ENCODE peak calls at places on chromosomes 16 and 17, in five cellular contexts. C is neuronal stem cell, D is mesenchymal stem cell, Z is IMR-90, V is H1. T is an unnamed sample.

GRCh38 chr16:6725634-6726331 is 606.9 kb upstream of the RBFOX1 start:
- DNase-seq in D (no peak), C (no peak), V (no peak), Z (no peak), T (peak)

GRCh38 chr17:7296189-7296861 is 1.9 kb upstream of the YBX2 start:
- DNase-seq in Z (peak), D (peak), C (peak), V (no peak), T (peak)

GRCh38 chr17:56821847-56822534 is 11.7 kb downstream of the C17orf67 start:
- DNase-seq in C (no peak), D (no peak), Z (no peak), V (no peak), T (no peak)

GRCh38 chr17:51298508-51299371 is 38.4 kb downstream of the UTP18 start:
- DNase-seq in C (peak), V (no peak), Z (peak), D (peak), T (peak)

GRCh38 chr17:77034677-77035424 is 105.9 kb upstream of the SEC14L1 start:
- DNase-seq in C (no peak), Z (no peak), V (no peak), D (no peak), T (no peak)

GRCh38 chr16:79100456-79100855 is 500.1 kb downstream of the MAF start:
- DNase-seq in V (no peak), Z (no peak), C (no peak), D (no peak), T (no peak)

GRCh38 chr16:50369133-50369804 is 481 bp upstream of the BRD7 start:
- DNase-seq in D (no peak), C (no peak), V (no peak), Z (no peak), T (peak)

GRCh38 chr17:61822326-61823285 is 40.7 kb downstream of the BRIP1 start:
- DNase-seq in C (no peak), Z (no peak), D (no peak), V (no peak), T (no peak)

GRCh38 chr16:85927938-85928337 is 29.0 kb downstream of the IRF8 start:
- DNase-seq in V (no peak), Z (no peak), C (no peak), D (peak), T (no peak)

GRCh38 chr17:81558941-81559806 is 7.0 kb upstream of the FAAP100 start:
- DNase-seq in Z (no peak), V (no peak), C (no peak), D (no peak), T (peak)

GRCh38 chr16:79988089-79988488 is 387.6 kb upstream of the MAF start:
- DNase-seq in V (no peak), D (no peak), C (no peak), Z (no peak), T (no peak)

GRCh38 chr17:74211141-74211928 is 2.0 kb upstream of the TTYH2 start:
- DNase-seq in Z (no peak), V (no peak), C (no peak), D (peak), T (peak)

GRCh38 chr16:30761427-30761927 is 385 bp downstream of the CFAP119 start:
- DNase-seq in V (no peak), D (peak), C (peak), Z (peak), T (peak)

GRCh38 chr17:59733697-59734096 is 26.2 kb downstream of the VMP1 start:
- DNase-seq in Z (no peak), D (no peak), C (no peak), V (no peak), T (no peak)

GRCh38 chr17:77281904-77282367 is 141.2 kb downstream of the SEC14L1 start:
- DNase-seq in Z (no peak), C (no peak), V (no peak), D (peak), T (peak)

GRCh38 chr17:57480438-57481196 is 224.3 kb downstream of the MSI2 start:
- DNase-seq in Z (peak), V (no peak), C (no peak), D (peak), T (peak)

GRCh38 chr17:60741031-60741430 is 63.4 kb downstream of the BCAS3 start:
- DNase-seq in C (no peak), D (no peak), Z (no peak), V (no peak), T (no peak)

GRCh38 chr16:383326-384020 is 1.7 kb upstream of the PGAP6 start:
- DNase-seq in Z (no peak), D (peak), V (peak), C (no peak), T (peak)

GRCh38 chr17:31274252-31274651 is 22.8 kb downstream of the OMG start:
- DNase-seq in C (no peak), V (no peak), Z (peak), D (peak), T (no peak)

GRCh38 chr17:62801553-62801952 is 6.6 kb downstream of the MARCHF10 start:
- DNase-seq in C (no peak), D (no peak), Z (peak), V (no peak), T (no peak)

GRCh38 chr16:86070511-86070910 is 171.5 kb downstream of the IRF8 start:
- DNase-seq in V (no peak), C (no peak), D (no peak), Z (no peak), T (no peak)

GRCh38 chr17:34154916-34155730 is 100.0 kb upstream of the CCL2 start:
- DNase-seq in V (no peak), D (no peak), Z (no peak), C (no peak), T (peak)

GRCh38 chr16:81626181-81626674 is 152.9 kb upstream of the PLCG2 start:
- DNase-seq in D (no peak), Z (peak), C (no peak), V (no peak), T (no peak)
- H3K23ac ChIP-seq in D (no peak), Z (no peak), C (peak), V (no peak), T (no peak)

GRCh38 chr17:17751489-17751995 is 70.3 kb downstream of the RAI1 start:
- DNase-seq in D (no peak), V (no peak), C (no peak), Z (no peak), T (no peak)
- H3K4me3 ChIP-seq in D (peak), V (no peak), C (no peak), Z (no peak), T (no peak)

GRCh38 chr17:2750721-2751120 is 1.3 kb upstream of the CCDC92B start:
- DNase-seq in Z (no peak), D (no peak), V (no peak), C (no peak), T (no peak)

GRCh38 chr17:2758870-2759269 is 9.4 kb upstream of the CCDC92B start:
- DNase-seq in Z (no peak), V (no peak), C (no peak), D (no peak), T (no peak)

GRCh38 chr17:2751482-2751881 is 2.0 kb upstream of the CCDC92B start:
- DNase-seq in V (no peak), Z (no peak), D (no peak), C (no peak), T (no peak)

DNA sequence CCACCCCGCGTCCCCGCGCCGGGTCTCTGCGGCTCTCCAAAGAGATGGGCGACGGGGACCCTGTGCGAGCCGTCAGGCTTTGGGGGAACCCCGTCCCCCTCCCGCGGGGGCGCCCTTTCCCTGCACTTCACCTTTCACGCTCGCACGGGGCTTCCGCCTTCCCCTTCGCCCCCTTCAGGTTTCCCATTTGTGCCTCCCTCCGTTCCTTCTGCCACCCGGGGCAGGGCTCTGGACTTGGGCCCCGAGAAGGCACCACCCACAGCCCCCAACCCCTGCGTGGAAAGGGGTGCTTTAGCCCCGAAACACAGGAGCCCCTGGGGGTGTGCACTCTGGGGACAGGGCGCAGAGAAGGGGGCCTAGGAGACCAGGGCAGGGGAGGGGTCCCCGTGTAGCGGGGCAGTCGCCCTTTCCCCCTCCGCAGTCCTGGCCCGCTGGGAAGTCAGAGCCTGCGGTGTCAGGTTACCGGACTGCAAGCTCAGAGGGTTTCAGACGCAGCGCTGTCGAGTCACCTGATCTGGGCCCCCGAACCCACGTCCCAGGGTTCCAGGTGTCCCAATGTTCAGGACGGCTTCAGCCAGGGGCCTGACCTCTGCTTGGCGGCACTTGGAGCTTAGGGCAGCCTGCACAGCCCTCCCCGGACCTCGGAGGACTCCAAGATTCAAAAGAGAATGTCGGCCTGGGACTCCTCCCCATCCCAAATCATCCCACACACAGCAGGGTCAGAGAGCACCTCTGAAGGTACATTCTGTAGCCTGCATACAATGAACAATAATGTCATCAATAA is 6.7 kb upstream of the CCDC92B start:
- DNase-seq in V (no peak), Z (no peak), D (no peak), C (peak), T (peak)
- H3K23ac ChIP-seq in V (no peak), Z (no peak), D (no peak), C (peak), T (no peak)

DNA sequence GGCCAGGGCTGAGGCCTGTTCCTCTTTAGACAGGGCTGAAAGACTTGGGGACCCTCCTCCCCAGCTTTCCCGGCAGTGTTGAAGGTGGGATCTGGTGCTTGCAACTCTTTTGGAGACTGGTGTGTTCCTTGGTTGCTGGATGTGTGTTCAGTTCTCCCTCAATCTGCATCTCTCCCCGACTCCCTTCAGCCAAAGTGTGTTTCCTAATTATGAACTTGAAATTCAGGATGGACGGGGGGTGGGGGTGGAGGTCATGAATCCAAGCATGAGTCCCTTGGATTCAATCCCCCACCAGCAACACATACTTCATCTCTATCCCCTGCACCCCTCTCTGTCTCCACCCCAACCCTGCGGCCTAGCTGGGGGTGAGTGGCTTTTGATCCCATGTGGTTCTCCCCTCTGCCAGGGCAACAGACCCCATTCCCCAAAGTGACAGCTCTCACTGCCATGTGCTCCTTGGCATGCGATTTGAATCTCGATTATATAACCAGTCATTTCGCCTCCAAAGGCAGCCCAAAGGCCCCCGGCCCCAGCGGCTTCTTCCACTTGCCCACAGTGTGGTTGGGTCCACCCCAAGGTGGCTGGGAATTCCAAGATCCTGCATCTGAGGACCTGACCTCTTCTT is 1.3 kb downstream of the ARHGAP23 start:
- DNase-seq in D (peak), Z (no peak), V (no peak), C (no peak), T (no peak)
- H3K4me3 ChIP-seq in D (peak), Z (peak), V (peak), C (no peak), T (no peak)

T was measured in mesendoderm.